ENCODE peak calls at places on chromosomes 6 and 20, in nine cellular contexts. R, T, G, M, Z, O, B, D and S are unnamed samples. For H3K4me1, the result is how much of the 10 kb centered on the place peaks cover.

GRCh38 chr20:9062066-9062465 is 6.8 kb upstream of the PLCB4 start:
- DNase-seq in R (no peak), T (no peak), G (no peak), M (no peak), Z (no peak), O (no peak), B (no peak), D (no peak), S (no peak)

GRCh38 chr6:141988954-141989705 is 143.6 kb upstream of the GJE1 start:
- DNase-seq in R (no peak), T (no peak), G (no peak), M (no peak), Z (no peak), O (no peak), B (peak), D (peak), S (no peak)

GRCh38 chr6:148535976-148536375 is 193.3 kb downstream of the SASH1 start:
- DNase-seq in R (no peak), T (no peak), G (no peak), M (no peak), Z (no peak), O (no peak), B (no peak), D (no peak), S (no peak)

GRCh38 chr6:50936277-50936681 is 117.6 kb downstream of the TFAP2B start:
- DNase-seq in R (no peak), T (no peak), G (no peak), M (no peak), Z (no peak), O (no peak), B (no peak), D (no peak), S (no peak)

GRCh38 chr20:53503517-53503919 is 90.1 kb downstream of the ZNF217 start:
- DNase-seq in R (no peak), T (no peak), G (no peak), M (no peak), Z (no peak), O (no peak), B (no peak), D (no peak), S (no peak)

GRCh38 chr20:60481051-60481741 is 523.0 kb downstream of the CDH26 start:
- DNase-seq in R (no peak), T (no peak), G (no peak), M (no peak), Z (peak), O (no peak), B (no peak), D (no peak), S (no peak)

GRCh38 chr6:16498237-16498636 is 259.9 kb downstream of the GMPR start:
- DNase-seq in R (no peak), T (no peak), G (no peak), M (no peak), Z (no peak), O (no peak), B (no peak), D (no peak), S (no peak)

GRCh38 chr6:30570760-30571084 is 520 bp upstream of the ABCF1 start:
- DNase-seq in R (no peak), T (no peak), G (no peak), M (no peak), Z (no peak), O (no peak), B (peak), D (peak), S (no peak)

GRCh38 chr6:116210750-116211425 is 43.0 kb downstream of the TSPYL4 start:
- DNase-seq in R (no peak), T (no peak), G (peak), M (peak), Z (peak), O (no peak), B (peak), D (no peak), S (no peak)

DNA sequence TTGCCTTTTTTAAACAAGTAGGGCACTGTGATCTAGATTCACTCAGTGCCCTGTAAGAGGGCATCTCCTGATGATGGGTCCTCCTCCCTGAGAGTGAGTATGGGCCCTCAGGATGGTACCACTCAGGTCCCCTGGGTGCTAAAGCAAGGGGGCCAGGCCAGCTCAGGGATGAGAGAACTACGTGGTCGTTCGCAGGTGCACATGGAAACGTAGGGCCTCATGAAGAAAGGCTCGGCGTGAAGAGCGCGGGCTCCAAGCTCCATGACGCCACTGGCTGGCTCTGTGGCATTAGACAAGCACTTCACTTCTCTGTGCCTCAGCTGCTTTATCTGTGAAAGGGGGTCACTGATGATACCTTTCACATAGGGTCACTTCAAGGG is 50.7 kb downstream of the SYNJ2 start:
- DNase-seq in R (no peak), T (no peak), G (no peak), M (no peak), Z (peak), O (no peak), B (no peak), D (no peak), S (no peak)
- H3K4me1 ChIP-seq in R (under half), T (under half), G (under half), M (under half), Z (under half), O (under half), B (under half), D (half or more), S (under half)

GRCh38 chr6:11093591-11094410 is at the start of gene SMIM13:
- DNase-seq in R (peak), T (peak), G (peak), M (peak), Z (peak), O (peak), B (peak), D (peak), S (peak)
- TF ChIP-seq POLR2A in R (peak), T (no peak), G (no peak), M (peak), Z (peak), O (peak), B (peak), D (peak), S (peak)

GRCh38 chr6:130834482-130835251 is 7.5 kb downstream of the SMLR1 start:
- DNase-seq in R (no peak), T (no peak), G (no peak), M (no peak), Z (no peak), O (no peak), B (peak), D (no peak), S (no peak)

GRCh38 chr6:130838971-130839370 is 11.8 kb downstream of the SMLR1 start:
- DNase-seq in R (no peak), T (no peak), G (no peak), M (no peak), Z (no peak), O (no peak), B (no peak), D (no peak), S (no peak)

GRCh38 chr6:130837067-130837466 is 9.9 kb downstream of the SMLR1 start:
- DNase-seq in R (no peak), T (no peak), G (no peak), M (no peak), Z (no peak), O (no peak), B (no peak), D (no peak), S (no peak)

GRCh38 chr6:130838250-130838649 is 11.0 kb downstream of the SMLR1 start:
- DNase-seq in R (no peak), T (no peak), G (no peak), M (no peak), Z (no peak), O (no peak), B (no peak), D (no peak), S (no peak)

DNA sequence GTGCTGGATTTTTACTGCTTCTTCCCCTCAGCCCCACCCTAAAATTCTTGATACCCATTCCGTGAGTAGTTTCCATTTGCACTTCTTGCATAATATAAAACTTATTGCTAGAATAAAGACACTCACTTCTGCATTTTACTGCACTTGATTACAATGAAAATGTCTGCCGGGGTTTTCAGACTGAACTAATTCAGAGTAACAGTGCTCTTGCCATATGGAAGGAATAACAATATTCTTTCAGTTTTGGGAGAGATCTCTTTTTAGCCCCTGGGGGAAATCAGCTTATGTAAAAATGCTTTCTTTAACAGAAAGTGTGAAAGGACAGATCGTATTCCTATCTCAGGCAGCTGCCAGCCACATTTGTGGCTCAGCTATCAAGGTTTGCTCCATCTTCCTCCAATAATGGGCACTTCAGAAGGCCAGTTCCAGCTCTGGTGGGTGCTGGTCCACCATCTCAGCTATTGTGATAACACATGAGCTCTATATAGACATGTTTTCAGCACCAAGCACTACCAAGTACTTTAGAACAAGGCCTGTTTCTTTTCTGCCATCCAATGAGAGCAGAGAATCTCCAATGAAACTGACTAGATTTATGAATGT is 9.0 kb downstream of the SMLR1 start:
- DNase-seq in R (no peak), T (no peak), G (no peak), M (no peak), Z (no peak), O (no peak), B (no peak), D (no peak), S (no peak)
- H3K4me1 ChIP-seq in R (under half), T (under half), G (under half), M (under half), Z (under half), O (under half), B (under half), D (under half), S (under half)

GRCh38 chr20:24768977-24769675 is 179.9 kb upstream of the CST7 start:
- DNase-seq in R (peak), T (peak), G (no peak), M (peak), Z (no peak), O (no peak), B (peak), D (no peak), S (no peak)
- TF ChIP-seq POLR2A in R (no peak), T (no peak), G (no peak), M (no peak), Z (no peak), O (no peak), B (no peak), D (no peak), S (no peak)

DNA sequence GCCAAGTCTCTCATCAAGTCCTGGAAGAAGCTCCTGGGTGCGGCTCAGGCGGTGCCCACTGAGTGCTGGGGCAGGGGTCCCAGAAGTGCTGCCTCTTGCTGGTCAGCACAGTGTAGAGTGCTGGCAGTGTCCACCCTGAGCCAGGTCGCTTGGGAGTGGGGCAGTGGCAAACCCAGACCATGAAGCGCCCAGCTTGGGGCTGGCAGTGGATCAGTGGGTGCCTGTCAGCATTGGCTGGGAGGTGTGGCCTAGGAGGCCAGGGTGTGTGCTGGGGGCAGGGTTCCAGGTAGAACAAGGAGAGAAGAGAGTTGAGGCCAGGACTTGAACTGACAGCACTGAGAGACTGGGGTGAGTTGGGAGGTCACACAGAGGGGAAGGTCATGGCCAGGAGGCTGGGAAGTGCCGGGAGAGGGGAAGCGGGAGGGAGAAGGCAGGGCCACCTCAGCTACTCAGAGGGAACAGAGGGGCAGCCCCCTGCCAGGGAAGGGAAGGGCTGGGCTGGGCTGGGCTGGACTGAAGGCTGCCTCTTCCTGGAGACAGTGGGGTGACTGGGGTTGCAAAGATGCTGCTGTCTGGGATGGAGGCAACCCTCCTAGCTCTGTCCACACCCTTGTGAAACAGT is 4.1 kb downstream of the TCEA2 start:
- DNase-seq in R (no peak), T (no peak), G (no peak), M (no peak), Z (no peak), O (no peak), B (peak), D (no peak), S (no peak)
- H3K4me1 ChIP-seq in R (under half), T (under half), G (under half), M (under half), Z (under half), O (under half), B (under half), D (under half), S (under half)

GRCh38 chr6:43231053-43231452 is 1.8 kb upstream of the DNPH1 start:
- DNase-seq in R (no peak), T (no peak), G (no peak), M (no peak), Z (no peak), O (no peak), B (no peak), D (no peak), S (no peak)

GRCh38 chr6:43231735-43232450 is 2.6 kb upstream of the DNPH1 start:
- DNase-seq in R (no peak), T (no peak), G (no peak), M (no peak), Z (no peak), O (no peak), B (no peak), D (no peak), S (no peak)

GRCh38 chr6:43229803-43230239 is 540 bp upstream of the DNPH1 start:
- DNase-seq in R (no peak), T (no peak), G (no peak), M (no peak), Z (no peak), O (no peak), B (no peak), D (no peak), S (no peak)

GRCh38 chr6:43226192-43226851 is 3.0 kb downstream of the DNPH1 start:
- DNase-seq in R (no peak), T (no peak), G (no peak), M (no peak), Z (no peak), O (no peak), B (no peak), D (no peak), S (no peak)

DNA sequence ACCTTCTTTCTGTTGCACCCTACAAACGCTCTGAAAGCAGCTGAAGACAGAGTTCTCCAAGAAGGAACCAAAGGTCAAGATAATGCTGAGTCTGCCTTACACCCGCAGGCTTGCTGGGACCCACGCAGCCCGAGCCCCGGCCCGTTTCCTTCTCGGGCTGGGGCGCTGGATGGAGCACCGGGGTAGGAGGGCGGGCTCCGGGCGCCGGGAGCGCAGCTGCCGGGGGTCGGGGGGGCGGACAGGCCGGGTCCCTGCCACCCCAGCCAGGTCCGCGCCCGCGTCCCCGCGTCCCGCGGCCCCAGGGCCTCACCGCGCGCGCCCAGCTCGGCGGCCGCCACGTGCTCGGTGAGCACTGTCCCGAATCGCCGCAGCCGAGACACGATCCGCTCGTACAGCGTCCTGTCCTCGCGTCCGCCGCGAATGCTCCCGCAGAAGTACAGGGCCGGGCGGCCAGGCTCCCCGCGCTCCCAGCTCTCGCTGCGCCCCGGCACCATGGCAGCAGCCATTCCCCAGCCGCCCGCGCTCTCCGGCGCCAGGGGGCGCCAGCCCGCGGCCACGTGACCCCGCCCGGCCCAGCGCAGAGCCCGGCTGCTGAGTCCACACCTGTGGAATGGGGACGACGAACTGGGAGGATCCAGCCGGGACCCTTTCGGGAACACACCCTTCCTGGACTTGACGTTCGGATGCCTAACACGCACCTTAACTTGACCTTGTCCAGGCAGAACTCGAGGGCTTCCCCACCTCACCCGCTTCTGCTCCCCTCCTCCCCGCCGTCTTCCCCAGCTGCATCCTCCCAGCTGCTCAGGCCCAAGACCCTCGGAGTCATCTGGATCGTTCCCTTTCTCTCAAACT is at the start of gene DNPH1:
- DNase-seq in R (peak), T (peak), G (peak), M (peak), Z (peak), O (peak), B (peak), D (peak), S (peak)
- TF ChIP-seq POLR2A in R (no peak), T (no peak), G (no peak), M (peak), Z (no peak), O (no peak), B (peak), D (peak), S (peak)

GRCh38 chr20:1307171-1307570 is 21.8 kb downstream of the SDCBP2 start:
- DNase-seq in R (peak), T (no peak), G (no peak), M (no peak), Z (no peak), O (no peak), B (no peak), D (no peak), S (no peak)
- H3K4me1 ChIP-seq in R (under half), T (under half), G (under half), M (under half), Z (under half), O (under half), B (under half), D (under half), S (under half)